ENCODE peak calls at places on chromosomes 5 and 9, in five cellular contexts. P is right lobe of liver, F is OCI-LY7, O is heart left ventricle, E is mesendoderm. U is an unnamed sample.

GRCh38 chr9:136146126-136147037 is 27.7 kb upstream of the TMEM250 start:
- DNase-seq in P (no peak), E (no peak), F (no peak), O (peak; percentile 51), U (no peak)

GRCh38 chr5:67089200-67089725 is 107.3 kb downstream of the CD180 start:
- DNase-seq in E (no peak), O (no peak), P (no peak), F (no peak), U (peak; percentile 56)

GRCh38 chr9:122124528-122124927 is 31.4 kb upstream of the TTLL11 start:
- DNase-seq in E (no peak), F (no peak), O (no peak), P (no peak), U (no peak)

GRCh38 chr9:95089257-95089873 is 228.1 kb downstream of the FANCC start:
- DNase-seq in P (no peak), F (no peak), O (no peak), E (no peak), U (no peak)

GRCh38 chr5:173767580-173768266 is 120.4 kb upstream of the CPEB4 start:
- DNase-seq in O (peak; percentile 76), F (no peak), P (peak; percentile 77), E (no peak), U (no peak)

GRCh38 chr9:93132946-93133640 is 958 bp downstream of the NINJ1 start:
- DNase-seq in E (peak; percentile 72), F (no peak), O (no peak), P (peak; percentile 55), U (no peak)

GRCh38 chr9:112401175-112401815 is 21.4 kb downstream of the HSDL2 start:
- DNase-seq in F (no peak), P (no peak), O (no peak), E (no peak), U (no peak)

GRCh38 chr9:125663127-125663526 is 43.9 kb downstream of the MAPKAP1 start:
- DNase-seq in E (no peak), F (no peak), P (no peak), O (no peak), U (no peak)

GRCh38 chr9:111599092-111599947 is at the start of gene PTGR1:
- DNase-seq in E (peak; percentile 93), F (no peak), O (peak; percentile 92), P (peak; percentile 79), U (peak; percentile 75)

GRCh38 chr5:179182601-179183000 is 122.4 kb downstream of the ZNF354C start:
- DNase-seq in O (peak; percentile 37), P (no peak), F (no peak), E (no peak), U (no peak)

GRCh38 chr9:127129718-127130085 is 7.3 kb upstream of the ANGPTL2 start:
- DNase-seq in O (no peak), E (no peak), P (no peak), F (no peak), U (no peak)

GRCh38 chr5:88672644-88673493 is 210.1 kb downstream of the MEF2C start:
- DNase-seq in O (no peak), P (no peak), F (peak; percentile 20), E (peak; percentile 63), U (no peak)

GRCh38 chr5:73280821-73281746 is 108.1 kb downstream of the TMEM174 start:
- DNase-seq in F (no peak), P (no peak), E (no peak), O (no peak), U (peak; percentile 62)

GRCh38 chr9:85249313-85249621 is 492.5 kb downstream of the AGTPBP1 start:
- DNase-seq in F (no peak), E (no peak), O (no peak), P (no peak), U (no peak)

GRCh38 chr9:27638716-27639115 is 65.4 kb upstream of the C9orf72 start:
- DNase-seq in P (no peak), E (peak; percentile 69), F (no peak), O (no peak), U (no peak)

GRCh38 chr9:27629425-27629824 is 56.1 kb upstream of the C9orf72 start:
- DNase-seq in P (no peak), F (no peak), O (no peak), E (no peak), U (no peak)

GRCh38 chr9:27634879-27635278 is 61.6 kb upstream of the C9orf72 start:
- DNase-seq in O (no peak), E (no peak), F (no peak), P (no peak), U (no peak)

GRCh38 chr9:27632254-27632653 is 59.0 kb upstream of the C9orf72 start:
- DNase-seq in O (no peak), E (no peak), P (no peak), F (no peak), U (no peak)

DNA sequence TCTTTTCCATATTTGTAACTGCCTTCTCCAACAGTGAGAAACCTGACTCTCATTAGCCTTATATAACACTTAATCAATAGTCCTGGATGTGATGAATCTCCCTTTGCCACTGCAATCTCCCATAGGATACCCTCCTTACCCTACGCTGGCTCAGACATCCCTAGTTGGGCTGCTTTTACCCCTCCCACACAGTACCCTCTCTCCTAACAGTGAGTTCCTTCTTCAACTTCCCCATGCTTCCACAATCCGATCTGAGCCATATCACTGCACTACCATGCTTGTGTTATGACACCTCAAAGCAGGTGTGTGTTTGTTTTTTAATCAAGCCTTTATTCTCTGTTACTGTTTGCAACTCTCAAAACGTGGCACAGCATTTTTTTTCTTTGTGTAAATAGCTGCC is 60.5 kb upstream of the C9orf72 start:
- DNase-seq in O (no peak), F (no peak), P (no peak), E (no peak), U (no peak)
- H3K4me3 ChIP-seq in O (no peak overlapping the region), F (no peak overlapping the region), P (no peak overlapping the region), E (no peak overlapping the region), U (no peak overlapping the region)

GRCh38 chr9:96135904-96136303 is 166.1 kb downstream of the HSD17B3 start:
- DNase-seq in E (no peak), F (no peak), P (no peak), O (no peak), U (no peak)

GRCh38 chr9:96136992-96137665 is 164.8 kb downstream of the HSD17B3 start:
- DNase-seq in O (no peak), P (peak; percentile 41), F (peak; percentile 36), E (peak; percentile 31), U (no peak)

GRCh38 chr9:96138616-96139015 is 163.4 kb downstream of the HSD17B3 start:
- DNase-seq in E (no peak), P (no peak), O (no peak), F (no peak), U (no peak)

GRCh38 chr9:96139592-96140251 is 162.3 kb downstream of the HSD17B3 start:
- DNase-seq in F (no peak), O (no peak), E (no peak), P (no peak), U (peak; percentile 90)

GRCh38 chr9:96137666-96138429 is 164.1 kb downstream of the HSD17B3 start:
- DNase-seq in F (no peak), P (no peak), O (no peak), E (peak; percentile 64), U (no peak)
- H3K4me3 ChIP-seq in F (peak overlapping the region; percentile 30), P (no peak overlapping the region), O (peak overlapping the region; percentile 8), E (no peak overlapping the region), U (peak overlapping the region; percentile 25)

GRCh38 chr5:151153300-151153699 is 4.3 kb downstream of the ANXA6 start:
- DNase-seq in F (no peak), O (no peak), E (peak; percentile 66), P (no peak), U (no peak)
- H3K4me3 ChIP-seq in F (no peak overlapping the region), O (no peak overlapping the region), E (no peak overlapping the region), P (no peak overlapping the region), U (no peak overlapping the region)

GRCh38 chr9:7937018-7937417 is 137.4 kb upstream of the DMAC1 start:
- DNase-seq in F (no peak), P (no peak), E (no peak), O (no peak), U (no peak)

GRCh38 chr9:7936201-7936600 is 136.6 kb upstream of the DMAC1 start:
- DNase-seq in P (no peak), E (no peak), O (no peak), F (no peak), U (no peak)

GRCh38 chr9:7938092-7938491 is 138.5 kb upstream of the DMAC1 start:
- DNase-seq in P (no peak), E (no peak), O (no peak), F (no peak), U (no peak)

DNA sequence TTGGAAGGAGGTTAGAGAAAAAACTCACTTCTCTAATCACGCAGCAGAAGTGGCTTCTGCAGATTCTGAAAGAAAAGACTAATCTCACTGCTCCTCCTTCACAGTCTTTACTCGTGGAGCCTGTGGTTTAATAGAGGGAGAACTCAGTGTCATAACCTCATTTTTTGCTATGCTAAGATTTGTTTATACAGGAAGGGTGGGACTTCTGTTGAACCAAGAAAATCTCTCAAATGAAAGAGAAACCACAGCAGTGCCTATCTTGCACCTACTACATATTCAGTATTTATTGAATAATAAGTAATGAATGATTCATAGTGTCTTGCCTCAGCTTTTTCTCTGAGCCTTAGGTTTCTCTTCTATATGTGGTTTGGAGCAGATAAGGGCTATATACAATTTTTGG is 136.1 kb upstream of the DMAC1 start:
- DNase-seq in E (no peak), O (no peak), P (no peak), F (no peak), U (no peak)
- H3K4me3 ChIP-seq in E (no peak overlapping the region), O (peak overlapping the region; percentile 8), P (no peak overlapping the region), F (no peak overlapping the region), U (no peak overlapping the region)

GRCh38 chr5:140548300-140548688 is 832 bp downstream of the EIF4EBP3 start:
- DNase-seq in F (no peak), P (no peak), O (no peak), E (no peak), U (no peak)

GRCh38 chr5:140545606-140546005 is 1.9 kb upstream of the EIF4EBP3 start:
- DNase-seq in F (no peak), E (no peak), P (no peak), O (no peak), U (no peak)

GRCh38 chr5:140547508-140548299 is at the start of gene EIF4EBP3:
- DNase-seq in P (peak; percentile 98), O (peak; percentile 98), F (peak; percentile 55), E (peak; percentile 99), U (peak; percentile 88)

GRCh38 chr5:140548791-140549190 is 1.3 kb downstream of the EIF4EBP3 start:
- DNase-seq in O (no peak), P (no peak), E (no peak), F (no peak), U (no peak)

GRCh38 chr5:140546851-140547507 is 483 bp upstream of the EIF4EBP3 start:
- DNase-seq in P (peak; percentile 51), O (no peak), E (no peak), F (no peak), U (no peak)
- H3K4me3 ChIP-seq in P (no peak overlapping the region), O (peak overlapping the region; percentile 63), E (no peak overlapping the region), F (no peak overlapping the region), U (peak overlapping the region; percentile 28)

GRCh38 chr5:132822650-132823480 is 7.6 kb downstream of the SHROOM1 start:
- DNase-seq in F (no peak), O (no peak), P (no peak), E (peak; percentile 92), U (no peak)
- H3K4me3 ChIP-seq in F (no peak overlapping the region), O (peak overlapping the region; percentile 47), P (no peak overlapping the region), E (no peak overlapping the region), U (peak overlapping the region; percentile 25)

DNA sequence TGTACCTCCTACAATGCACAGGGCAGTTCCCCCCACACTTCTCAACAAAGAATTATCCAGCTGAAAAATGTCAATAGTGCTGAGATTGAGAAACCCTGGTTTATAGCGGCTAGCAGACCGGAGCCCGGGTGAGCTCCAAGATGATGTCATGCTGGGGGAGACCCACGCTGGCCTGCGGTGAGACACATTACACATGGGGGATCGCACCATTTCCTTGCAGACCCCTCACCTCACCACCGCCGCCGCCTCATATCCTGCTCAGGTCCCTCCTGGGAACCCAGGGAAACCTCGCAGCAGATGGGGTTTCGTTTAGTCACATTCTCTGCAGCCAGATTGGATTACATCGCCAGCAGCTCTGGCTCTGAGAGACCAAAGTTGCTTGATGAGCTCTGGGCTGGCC is 14.7 kb upstream of the TNC start:
- DNase-seq in P (no peak), E (peak; percentile 36), F (no peak), O (peak; percentile 62), U (peak; percentile 88)
- H3K4me3 ChIP-seq in P (no peak overlapping the region), E (no peak overlapping the region), F (no peak overlapping the region), O (no peak overlapping the region), U (no peak overlapping the region)

U was measured in skeletal muscle cell.